ENCODE peak calls at places on chromosomes 13 and 19, in seven cellular contexts. One of them, this sample, is unnamed.

GRCh38 chr13:67726979-67727378 is 496.8 kb upstream of the PCDH9 start:
- DNase-seq in HCT116: no peak
- DNase-seq in MM.1S: no peak
- DNase-seq in neural progenitor cell: no peak
- DNase-seq in PC-3: no peak
- DNase-seq in hepatocyte: peak; percentile 14
- DNase-seq in GM23248: no peak
- DNase-seq in this sample: no peak

GRCh38 chr19:18464646-18465045 is 26.7 kb upstream of the ISYNA1 start:
- DNase-seq in MM.1S: no peak
- DNase-seq in HCT116: no peak
- DNase-seq in PC-3: peak; percentile 49
- DNase-seq in neural progenitor cell: no peak
- DNase-seq in hepatocyte: peak; percentile 72
- DNase-seq in GM23248: peak; percentile 92
- DNase-seq in this sample: no peak

GRCh38 chr19:31511696-31512095 is 162.5 kb upstream of the TSHZ3 start:
- DNase-seq in hepatocyte: no peak
- DNase-seq in HCT116: no peak
- DNase-seq in MM.1S: no peak
- DNase-seq in neural progenitor cell: no peak
- DNase-seq in GM23248: no peak
- DNase-seq in PC-3: no peak
- DNase-seq in this sample: no peak

GRCh38 chr19:2661615-2662014 is 40.9 kb downstream of the GNG7 start:
- DNase-seq in MM.1S: no peak
- DNase-seq in hepatocyte: no peak
- DNase-seq in neural progenitor cell: no peak
- DNase-seq in HCT116: peak; percentile 22
- DNase-seq in GM23248: peak; percentile 15
- DNase-seq in PC-3: peak; percentile 7
- DNase-seq in this sample: peak; percentile 57

GRCh38 chr19:7528522-7529245 is 6.3 kb downstream of the MCOLN1 start:
- DNase-seq in HCT116: no peak
- DNase-seq in neural progenitor cell: no peak
- DNase-seq in PC-3: no peak
- DNase-seq in hepatocyte: no peak
- DNase-seq in GM23248: no peak
- DNase-seq in MM.1S: no peak
- DNase-seq in this sample: no peak

GRCh38 chr19:398719-399118 is 10.2 kb downstream of the C2CD4C start:
- DNase-seq in MM.1S: no peak
- DNase-seq in neural progenitor cell: no peak
- DNase-seq in GM23248: no peak
- DNase-seq in HCT116: no peak
- DNase-seq in PC-3: no peak
- DNase-seq in hepatocyte: no peak
- DNase-seq in this sample: no peak

GRCh38 chr13:50911051-50911690 is 1.6 kb downstream of the RNASEH2B start:
- DNase-seq in MM.1S: peak; percentile 27
- DNase-seq in HCT116: no peak
- DNase-seq in hepatocyte: no peak
- DNase-seq in neural progenitor cell: peak; percentile 39
- DNase-seq in GM23248: peak; percentile 39
- DNase-seq in PC-3: peak; percentile 19
- DNase-seq in this sample: no peak

GRCh38 chr19:43316591-43317319 is 36.7 kb upstream of the CD177 start:
- DNase-seq in GM23248: peak; percentile 54
- DNase-seq in PC-3: peak; percentile 87
- DNase-seq in neural progenitor cell: peak; percentile 91
- DNase-seq in HCT116: peak; percentile 73
- DNase-seq in hepatocyte: peak; percentile 83
- DNase-seq in MM.1S: peak; percentile 78
- DNase-seq in this sample: peak; percentile 62

GRCh38 chr19:41744850-41745249 is 10.5 kb upstream of the CEACAM6 start:
- DNase-seq in neural progenitor cell: no peak
- DNase-seq in PC-3: no peak
- DNase-seq in hepatocyte: no peak
- DNase-seq in MM.1S: no peak
- DNase-seq in GM23248: no peak
- DNase-seq in HCT116: no peak
- DNase-seq in this sample: no peak

GRCh38 chr19:44943801-44944249 is 1.8 kb downstream of the APOC4 start:
- DNase-seq in GM23248: peak; percentile 69
- DNase-seq in neural progenitor cell: no peak
- DNase-seq in HCT116: no peak
- DNase-seq in MM.1S: no peak
- DNase-seq in PC-3: no peak
- DNase-seq in hepatocyte: no peak
- DNase-seq in this sample: no peak

GRCh38 chr13:29922281-29922821 is 71.9 kb upstream of the UBL3 start:
- DNase-seq in HCT116: no peak
- DNase-seq in hepatocyte: no peak
- DNase-seq in neural progenitor cell: no peak
- DNase-seq in PC-3: peak; percentile 66
- DNase-seq in MM.1S: no peak
- DNase-seq in GM23248: peak; percentile 71
- DNase-seq in this sample: no peak

GRCh38 chr19:50058425-50058824 is 32.6 kb downstream of the ZNF473 start:
- DNase-seq in GM23248: no peak
- DNase-seq in hepatocyte: no peak
- DNase-seq in neural progenitor cell: no peak
- DNase-seq in MM.1S: no peak
- DNase-seq in PC-3: no peak
- DNase-seq in HCT116: no peak
- DNase-seq in this sample: no peak

GRCh38 chr13:74987124-74987690 is 494.8 kb downstream of the TBC1D4 start:
- DNase-seq in HCT116: no peak
- DNase-seq in hepatocyte: no peak
- DNase-seq in GM23248: no peak
- DNase-seq in neural progenitor cell: no peak
- DNase-seq in PC-3: peak; percentile 21
- DNase-seq in MM.1S: no peak
- DNase-seq in this sample: no peak

GRCh38 chr13:111317571-111318360 is 2.7 kb upstream of the TEX29 start:
- DNase-seq in HCT116: no peak
- DNase-seq in PC-3: no peak
- DNase-seq in MM.1S: no peak
- DNase-seq in hepatocyte: no peak
- DNase-seq in GM23248: no peak
- DNase-seq in neural progenitor cell: no peak
- DNase-seq in this sample: no peak

GRCh38 chr13:98746968-98747367 is 5.5 kb downstream of the SLC15A1 start:
- DNase-seq in PC-3: peak; percentile 33
- DNase-seq in neural progenitor cell: no peak
- DNase-seq in GM23248: peak; percentile 75
- DNase-seq in hepatocyte: peak; percentile 70
- DNase-seq in HCT116: no peak
- DNase-seq in MM.1S: no peak
- DNase-seq in this sample: no peak

GRCh38 chr13:45873491-45874360 is 22.2 kb upstream of the SIAH3 start:
- DNase-seq in MM.1S: no peak
- DNase-seq in neural progenitor cell: peak; percentile 33
- DNase-seq in HCT116: peak; percentile 50
- DNase-seq in hepatocyte: no peak
- DNase-seq in GM23248: peak; percentile 48
- DNase-seq in PC-3: peak; percentile 63
- DNase-seq in this sample: peak; percentile 61

GRCh38 chr13:91767681-91768080 is 369.3 kb downstream of the GPC5 start:
- DNase-seq in HCT116: no peak
- DNase-seq in GM23248: no peak
- DNase-seq in PC-3: no peak
- DNase-seq in MM.1S: no peak
- DNase-seq in neural progenitor cell: no peak
- DNase-seq in hepatocyte: peak; percentile 41
- DNase-seq in this sample: no peak

GRCh38 chr13:98751397-98752110 is 918 bp downstream of the SLC15A1 start:
- DNase-seq in PC-3: peak; percentile 44
- DNase-seq in neural progenitor cell: peak; percentile 43
- DNase-seq in HCT116: no peak
- DNase-seq in MM.1S: no peak
- DNase-seq in hepatocyte: peak; percentile 72
- DNase-seq in GM23248: peak; percentile 74
- DNase-seq in this sample: peak; percentile 74

GRCh38 chr19:41911889-41912731 is 16.1 kb downstream of the ERFL start:
- DNase-seq in GM23248: no peak
- DNase-seq in hepatocyte: no peak
- DNase-seq in PC-3: no peak
- DNase-seq in neural progenitor cell: no peak
- DNase-seq in HCT116: no peak
- DNase-seq in MM.1S: no peak
- DNase-seq in this sample: no peak

GRCh38 chr13:108963276-108963810 is 333.9 kb downstream of the MYO16 start:
- DNase-seq in MM.1S: no peak
- DNase-seq in HCT116: no peak
- DNase-seq in hepatocyte: no peak
- DNase-seq in neural progenitor cell: no peak
- DNase-seq in GM23248: no peak
- DNase-seq in PC-3: no peak
- DNase-seq in this sample: no peak

GRCh38 chr19:8567522-8568172 is 9.6 kb downstream of the MYO1F start:
- DNase-seq in hepatocyte: no peak
- DNase-seq in HCT116: no peak
- DNase-seq in neural progenitor cell: no peak
- DNase-seq in MM.1S: no peak
- DNase-seq in PC-3: no peak
- DNase-seq in GM23248: no peak
- DNase-seq in this sample: no peak

GRCh38 chr13:94269557-94269956 is 209.9 kb downstream of the DCT start:
- DNase-seq in neural progenitor cell: no peak
- DNase-seq in HCT116: no peak
- DNase-seq in GM23248: no peak
- DNase-seq in PC-3: no peak
- DNase-seq in hepatocyte: no peak
- DNase-seq in MM.1S: no peak
- DNase-seq in this sample: no peak
- TF ChIP-seq EZH2phosphoT487 in neural progenitor cell: no peak
- TF ChIP-seq EZH2phosphoT487 in HCT116: no peak
- TF ChIP-seq EZH2phosphoT487 in GM23248: no peak
- TF ChIP-seq EZH2phosphoT487 in PC-3: no peak
- TF ChIP-seq EZH2phosphoT487 in hepatocyte: no peak
- TF ChIP-seq EZH2phosphoT487 in MM.1S: no peak
- TF ChIP-seq EZH2phosphoT487 in this sample: no peak

DNA sequence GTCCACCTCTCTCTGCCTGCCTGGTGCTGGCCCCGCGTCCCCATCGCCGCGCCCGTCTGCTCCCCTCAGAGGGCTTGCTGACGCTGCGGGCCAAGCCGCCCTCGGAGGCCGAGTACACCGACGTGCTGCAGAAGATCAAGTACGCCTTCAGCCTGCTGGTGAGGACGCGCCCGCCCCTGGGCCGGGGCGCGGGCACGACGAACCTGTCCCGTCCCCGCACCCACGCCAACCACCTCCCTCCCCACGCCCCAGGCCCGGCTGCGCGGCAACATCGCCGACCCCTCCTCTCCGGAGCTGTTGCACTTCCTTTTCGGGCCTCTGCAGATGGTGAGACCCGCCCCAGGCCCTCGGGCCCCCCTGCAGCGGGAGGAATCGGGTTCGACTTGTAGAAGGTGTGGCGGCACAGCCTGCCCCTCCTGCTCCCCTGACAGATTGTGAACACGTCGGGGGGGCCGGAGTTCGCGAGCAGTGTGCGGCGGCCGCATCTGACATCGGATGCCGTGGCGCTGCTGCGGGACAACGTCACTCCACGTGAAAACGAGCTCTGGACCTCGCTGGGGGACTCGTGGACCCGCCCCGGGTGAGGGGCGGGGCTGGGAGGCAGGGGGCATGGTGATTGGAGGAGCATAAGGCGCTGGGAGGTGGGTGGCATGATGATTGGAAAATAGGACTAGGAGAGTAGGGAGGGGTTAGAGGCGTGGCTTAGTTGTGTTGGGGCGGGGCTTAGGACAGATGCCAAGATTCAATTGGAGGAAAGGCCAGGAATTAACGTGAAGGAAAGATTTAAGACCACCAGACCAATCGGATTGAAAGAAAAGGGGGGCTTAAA is 6.6 kb downstream of the EPS8L1 start:
- DNase-seq in MM.1S: no peak
- DNase-seq in GM23248: peak; percentile 46
- DNase-seq in hepatocyte: peak; percentile 44
- DNase-seq in neural progenitor cell: peak; percentile 72
- DNase-seq in PC-3: peak; percentile 37
- DNase-seq in HCT116: no peak
- DNase-seq in this sample: peak; percentile 97
- H3K27me3 ChIP-seq in MM.1S: peaks cover 52% of the 10 kb centered on the region
- H3K27me3 ChIP-seq in GM23248: peaks cover 72% of the 10 kb centered on the region
- H3K27me3 ChIP-seq in hepatocyte: peaks cover 45% of the 10 kb centered on the region
- H3K27me3 ChIP-seq in neural progenitor cell: peaks cover 84% of the 10 kb centered on the region
- H3K27me3 ChIP-seq in PC-3: no peaks in the 10 kb centered on the region
- H3K27me3 ChIP-seq in HCT116: no peaks in the 10 kb centered on the region
- H3K27me3 ChIP-seq in this sample: peaks cover 34% of the 10 kb centered on the region

DNA sequence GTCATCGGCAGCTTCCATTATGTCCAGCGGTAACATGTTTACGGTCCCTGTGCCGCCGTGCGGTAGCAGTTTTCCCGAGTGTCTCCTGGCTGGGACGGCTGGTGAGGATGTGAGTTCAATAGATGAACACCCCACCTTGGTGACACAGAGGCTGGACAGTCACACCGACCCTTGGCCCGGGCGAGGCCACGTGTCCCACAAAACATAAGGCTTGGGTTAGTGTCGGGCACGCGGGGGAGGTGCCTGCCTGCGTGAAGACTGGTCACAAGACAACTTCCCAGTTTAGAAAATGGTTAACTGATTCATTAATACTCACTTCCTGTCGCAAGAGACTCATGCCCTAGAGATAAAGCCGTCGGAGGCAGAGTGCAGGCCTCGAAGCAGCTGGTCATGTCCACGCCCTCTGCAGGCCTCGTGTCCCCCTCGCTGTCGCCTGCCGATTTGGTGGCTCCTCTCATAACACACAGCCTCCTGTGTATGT is 17.2 kb downstream of the RASA3 start:
- DNase-seq in GM23248: peak; percentile 90
- DNase-seq in MM.1S: no peak
- DNase-seq in HCT116: no peak
- DNase-seq in hepatocyte: peak; percentile 71
- DNase-seq in PC-3: peak; percentile 80
- DNase-seq in neural progenitor cell: no peak
- DNase-seq in this sample: no peak
- TF ChIP-seq EZH2phosphoT487 in GM23248: no peak
- TF ChIP-seq EZH2phosphoT487 in MM.1S: no peak
- TF ChIP-seq EZH2phosphoT487 in HCT116: no peak
- TF ChIP-seq EZH2phosphoT487 in hepatocyte: no peak
- TF ChIP-seq EZH2phosphoT487 in PC-3: peak; percentile 37
- TF ChIP-seq EZH2phosphoT487 in neural progenitor cell: no peak
- TF ChIP-seq EZH2phosphoT487 in this sample: no peak

GRCh38 chr19:47445527-47445926 is 26.2 kb downstream of the SLC8A2 start:
- DNase-seq in HCT116: no peak
- DNase-seq in MM.1S: no peak
- DNase-seq in GM23248: no peak
- DNase-seq in neural progenitor cell: no peak
- DNase-seq in PC-3: no peak
- DNase-seq in hepatocyte: no peak
- DNase-seq in this sample: no peak
- H3K27me3 ChIP-seq in HCT116: peaks cover 19% of the 10 kb centered on the region
- H3K27me3 ChIP-seq in MM.1S: peaks cover 80% of the 10 kb centered on the region
- H3K27me3 ChIP-seq in GM23248: peaks cover 79% of the 10 kb centered on the region
- H3K27me3 ChIP-seq in neural progenitor cell: peaks cover 75% of the 10 kb centered on the region
- H3K27me3 ChIP-seq in PC-3: peaks cover 19% of the 10 kb centered on the region
- H3K27me3 ChIP-seq in hepatocyte: peaks cover 85% of the 10 kb centered on the region
- H3K27me3 ChIP-seq in this sample: peaks cover 23% of the 10 kb centered on the region

GRCh38 chr13:105991622-105992254 is 543.7 kb downstream of the EFNB2 start:
- DNase-seq in MM.1S: no peak
- DNase-seq in neural progenitor cell: no peak
- DNase-seq in HCT116: no peak
- DNase-seq in PC-3: peak; percentile 86
- DNase-seq in GM23248: peak; percentile 61
- DNase-seq in hepatocyte: no peak
- DNase-seq in this sample: no peak
- TF ChIP-seq EZH2phosphoT487 in MM.1S: no peak
- TF ChIP-seq EZH2phosphoT487 in neural progenitor cell: no peak
- TF ChIP-seq EZH2phosphoT487 in HCT116: no peak
- TF ChIP-seq EZH2phosphoT487 in PC-3: no peak
- TF ChIP-seq EZH2phosphoT487 in GM23248: no peak
- TF ChIP-seq EZH2phosphoT487 in hepatocyte: no peak
- TF ChIP-seq EZH2phosphoT487 in this sample: no peak

This sample was measured in GM23338.